ENCODE peak calls at places on chromosomes 7 and 10, in seven cellular contexts. I is stimulated activated naive CD8-positive, alpha-beta T cell treated with anti-CD3 and anti-CD28 coated beads, Interleukin-15, amount 100 ng/mL, for 72 hours; N is RWPE2; D is activated T-cell treated with anti-CD3 and anti-CD28 coated beads, Interleukin-2, amount 50 U/mL, for 72 hours; L is CD8-positive, alpha-beta T cell; X is left ventricle myocardium superior; R is Right ventricle myocardium superior. V is an unnamed sample.
A peak's percentile ranks its signal among the peaks of the same experiment; 100 is the strongest.

GRCh38 chr7:96685755-96686154 is 23.9 kb downstream of the SEM1 start:
- ATAC-seq in N (no peak), I (no peak), L (no peak), X (no peak), D (no peak), R (no peak), V (no peak)

GRCh38 chr10:29542723-29543122 is 92.0 kb downstream of the SVIL start:
- ATAC-seq in D (no peak), R (peak; percentile 19), X (peak; percentile 41), I (no peak), L (no peak), N (no peak), V (no peak)

GRCh38 chr7:37181550-37181932 is 267.1 kb downstream of the ELMO1 start:
- ATAC-seq in R (no peak), N (no peak), I (peak; percentile 49), L (no peak), D (peak; percentile 32), X (no peak), V (no peak)

GRCh38 chr10:19922236-19922963 is 106.2 kb downstream of the PLXDC2 start:
- ATAC-seq in X (peak; percentile 66), N (peak; percentile 66), L (no peak), I (no peak), R (peak; percentile 49), D (no peak), V (peak; percentile 77)

GRCh38 chr7:142796501-142797341 is 26.0 kb downstream of the PRSS2 start:
- ATAC-seq in D (peak; percentile 3), X (peak; percentile 28), L (peak; percentile 4), N (no peak), R (peak; percentile 36), I (no peak), V (peak; percentile 10)

GRCh38 chr7:120337308-120337907 is 64.4 kb downstream of the KCND2 start:
- ATAC-seq in R (no peak), L (no peak), N (peak; percentile 65), D (no peak), X (no peak), I (no peak), V (peak; percentile 91)

GRCh38 chr7:107922891-107923290 is 31.9 kb downstream of the DLD start:
- ATAC-seq in N (no peak), R (no peak), D (no peak), X (peak; percentile 35), I (no peak), L (no peak), V (no peak)

GRCh38 chr10:124708922-124709520 is 35.2 kb downstream of the FAM53B start:
- ATAC-seq in D (no peak), L (peak; percentile 16), N (no peak), R (no peak), I (no peak), X (no peak), V (peak; percentile 64)

GRCh38 chr7:32502656-32503189 is 7.4 kb downstream of the AVL9 start:
- ATAC-seq in N (no peak), X (no peak), L (no peak), D (peak; percentile 75), R (no peak), I (peak; percentile 76), V (no peak)

GRCh38 chr10:22268503-22268902 is 47.7 kb upstream of the COMMD3 start:
- ATAC-seq in X (no peak), R (no peak), L (no peak), D (peak; percentile 78), N (no peak), I (peak; percentile 73), V (no peak)